ENCODE peak calls at places on chromosomes 12 and 14, in five cellular contexts. One of them, this sample, is unnamed.

GRCh38 chr12:11958216-11959091 is 112.3 kb upstream of the BCL2L14 start:
- DNase-seq in AG10803: peak; percentile 93
- DNase-seq in HFFc6: peak; percentile 92
- DNase-seq in iPS-NIHi11: no peak
- DNase-seq in EL: peak; percentile 91
- DNase-seq in this sample: no peak

GRCh38 chr12:65685514-65685913 is 138.8 kb upstream of the HMGA2 start:
- DNase-seq in AG10803: peak; percentile 53
- DNase-seq in HFFc6: peak; percentile 41
- DNase-seq in iPS-NIHi11: peak; percentile 40
- DNase-seq in EL: peak; percentile 63
- DNase-seq in this sample: no peak

GRCh38 chr12:52243774-52244614 is 11.0 kb downstream of the KRT7 start:
- DNase-seq in AG10803: peak; percentile 92
- DNase-seq in HFFc6: peak; percentile 86
- DNase-seq in iPS-NIHi11: peak; percentile 66
- DNase-seq in EL: peak; percentile 96
- DNase-seq in this sample: peak; percentile 68

GRCh38 chr12:8045952-8046944 is 13.7 kb downstream of the FOXJ2 start:
- DNase-seq in AG10803: peak; percentile 79
- DNase-seq in HFFc6: peak; percentile 63
- DNase-seq in iPS-NIHi11: peak; percentile 87
- DNase-seq in EL: peak; percentile 74
- DNase-seq in this sample: no peak

GRCh38 chr14:39310071-39310470 is 76.4 kb downstream of the MIA2 start:
- DNase-seq in AG10803: no peak
- DNase-seq in HFFc6: no peak
- DNase-seq in iPS-NIHi11: no peak
- DNase-seq in EL: no peak
- DNase-seq in this sample: no peak

GRCh38 chr14:104217486-104218360 is 79.3 kb downstream of the KIF26A start:
- DNase-seq in AG10803: no peak
- DNase-seq in HFFc6: no peak
- DNase-seq in iPS-NIHi11: no peak
- DNase-seq in EL: no peak
- DNase-seq in this sample: peak; percentile 61

GRCh38 chr14:67815573-67816235 is 686 bp downstream of the ZFYVE26 start:
- DNase-seq in AG10803: peak; percentile 51
- DNase-seq in HFFc6: peak; percentile 69
- DNase-seq in iPS-NIHi11: no peak
- DNase-seq in EL: peak; percentile 49
- DNase-seq in this sample: no peak

GRCh38 chr14:52949711-52950409 is 990 bp downstream of the FERMT2 start:
- DNase-seq in AG10803: peak; percentile 49
- DNase-seq in HFFc6: peak; percentile 47
- DNase-seq in iPS-NIHi11: no peak
- DNase-seq in EL: peak; percentile 62
- DNase-seq in this sample: no peak

GRCh38 chr12:105748806-105749600 is 389.8 kb downstream of the NUAK1 start:
- DNase-seq in AG10803: peak; percentile 66
- DNase-seq in HFFc6: no peak
- DNase-seq in iPS-NIHi11: no peak
- DNase-seq in EL: peak; percentile 31
- DNase-seq in this sample: no peak

GRCh38 chr14:80150301-80150700 is 61.0 kb downstream of the DIO2 start:
- DNase-seq in AG10803: no peak
- DNase-seq in HFFc6: no peak
- DNase-seq in iPS-NIHi11: no peak
- DNase-seq in EL: peak; percentile 29
- DNase-seq in this sample: no peak

GRCh38 chr14:85574849-85575616 is 45.1 kb downstream of the FLRT2 start:
- DNase-seq in AG10803: no peak
- DNase-seq in HFFc6: no peak
- DNase-seq in iPS-NIHi11: no peak
- DNase-seq in EL: no peak
- DNase-seq in this sample: no peak

GRCh38 chr12:30959110-30959710 is 32.7 kb downstream of the TSPAN11 start:
- DNase-seq in AG10803: no peak
- DNase-seq in HFFc6: no peak
- DNase-seq in iPS-NIHi11: no peak
- DNase-seq in EL: no peak
- DNase-seq in this sample: no peak

GRCh38 chr12:106417926-106418910 is 60.7 kb downstream of the POLR3B start:
- DNase-seq in AG10803: peak; percentile 81
- DNase-seq in HFFc6: peak; percentile 62
- DNase-seq in iPS-NIHi11: no peak
- DNase-seq in EL: peak; percentile 79
- DNase-seq in this sample: no peak

GRCh38 chr14:33773205-33774030 is 177.5 kb downstream of the EGLN3 start:
- DNase-seq in AG10803: no peak
- DNase-seq in HFFc6: no peak
- DNase-seq in iPS-NIHi11: no peak
- DNase-seq in EL: no peak
- DNase-seq in this sample: no peak

GRCh38 chr12:79128956-79129355 is 264.4 kb downstream of the SYT1 start:
- DNase-seq in AG10803: no peak
- DNase-seq in HFFc6: no peak
- DNase-seq in iPS-NIHi11: no peak
- DNase-seq in EL: peak; percentile 10
- DNase-seq in this sample: no peak

GRCh38 chr12:11886339-11886738 is 184.4 kb upstream of the BCL2L14 start:
- DNase-seq in AG10803: no peak
- DNase-seq in HFFc6: no peak
- DNase-seq in iPS-NIHi11: no peak
- DNase-seq in EL: no peak
- DNase-seq in this sample: no peak

GRCh38 chr12:2054091-2055018 is 1.6 kb downstream of the CACNA1C start:
- DNase-seq in AG10803: no peak
- DNase-seq in HFFc6: no peak
- DNase-seq in iPS-NIHi11: no peak
- DNase-seq in EL: peak; percentile 33
- DNase-seq in this sample: peak; percentile 70

GRCh38 chr12:27331927-27332324 is 710 bp upstream of the BMAL2 start:
- DNase-seq in AG10803: no peak
- DNase-seq in HFFc6: no peak
- DNase-seq in iPS-NIHi11: no peak
- DNase-seq in EL: peak; percentile 21
- DNase-seq in this sample: no peak

GRCh38 chr12:27960822-27961221 is 11.7 kb downstream of the PTHLH start:
- DNase-seq in AG10803: no peak
- DNase-seq in HFFc6: no peak
- DNase-seq in iPS-NIHi11: no peak
- DNase-seq in EL: no peak
- DNase-seq in this sample: no peak

GRCh38 chr14:41663478-41663845 is 56.8 kb downstream of the LRFN5 start:
- DNase-seq in AG10803: peak; percentile 3
- DNase-seq in HFFc6: no peak
- DNase-seq in iPS-NIHi11: no peak
- DNase-seq in EL: no peak
- DNase-seq in this sample: no peak

GRCh38 chr14:70100071-70100470 is 88.7 kb downstream of the SLC8A3 start:
- DNase-seq in AG10803: no peak
- DNase-seq in HFFc6: no peak
- DNase-seq in iPS-NIHi11: no peak
- DNase-seq in EL: no peak
- DNase-seq in this sample: no peak

GRCh38 chr12:78916845-78917480 is 52.4 kb downstream of the SYT1 start:
- DNase-seq in AG10803: peak; percentile 6
- DNase-seq in HFFc6: no peak
- DNase-seq in iPS-NIHi11: no peak
- DNase-seq in EL: peak; percentile 49
- DNase-seq in this sample: peak; percentile 32

GRCh38 chr12:111443586-111443985 is 37.9 kb downstream of the SH2B3 start:
- DNase-seq in AG10803: peak; percentile 59
- DNase-seq in HFFc6: peak; percentile 77
- DNase-seq in iPS-NIHi11: no peak
- DNase-seq in EL: peak; percentile 50
- DNase-seq in this sample: no peak

GRCh38 chr12:34405286-34406227 is 383.3 kb downstream of the ALG10 start:
- DNase-seq in AG10803: no peak
- DNase-seq in HFFc6: no peak
- DNase-seq in iPS-NIHi11: peak; percentile 0
- DNase-seq in EL: no peak
- DNase-seq in this sample: peak; percentile 12

GRCh38 chr12:48771588-48772112 is 17.2 kb downstream of the ADCY6 start:
- DNase-seq in AG10803: no peak
- DNase-seq in HFFc6: no peak
- DNase-seq in iPS-NIHi11: no peak
- DNase-seq in EL: no peak
- DNase-seq in this sample: no peak

GRCh38 chr14:86003998-86004397 is 474.1 kb downstream of the FLRT2 start:
- DNase-seq in AG10803: no peak
- DNase-seq in HFFc6: no peak
- DNase-seq in iPS-NIHi11: no peak
- DNase-seq in EL: peak; percentile 47
- DNase-seq in this sample: no peak

GRCh38 chr12:20718294-20718693 is 23.2 kb downstream of the SLCO1C1 start:
- DNase-seq in AG10803: no peak
- DNase-seq in HFFc6: no peak
- DNase-seq in iPS-NIHi11: no peak
- DNase-seq in EL: no peak
- DNase-seq in this sample: no peak

GRCh38 chr12:122871851-122872785 is 23.8 kb downstream of the VPS37B start:
- DNase-seq in AG10803: peak; percentile 87
- DNase-seq in HFFc6: peak; percentile 78
- DNase-seq in iPS-NIHi11: peak; percentile 86
- DNase-seq in EL: peak; percentile 88
- DNase-seq in this sample: no peak

GRCh38 chr12:1814266-1814665 is 6.1 kb upstream of the LRTM2 start:
- DNase-seq in AG10803: no peak
- DNase-seq in HFFc6: no peak
- DNase-seq in iPS-NIHi11: no peak
- DNase-seq in EL: no peak
- DNase-seq in this sample: no peak

GRCh38 chr14:105061428-105062047 is 3.7 kb downstream of the GPR132 start:
- DNase-seq in AG10803: no peak
- DNase-seq in HFFc6: no peak
- DNase-seq in iPS-NIHi11: no peak
- DNase-seq in EL: no peak
- DNase-seq in this sample: peak; percentile 69

GRCh38 chr14:23168246-23168645 is 15.2 kb downstream of the SLC7A8 start:
- DNase-seq in AG10803: no peak
- DNase-seq in HFFc6: no peak
- DNase-seq in iPS-NIHi11: no peak
- DNase-seq in EL: no peak
- DNase-seq in this sample: no peak